ENCODE peak calls at places on chromosomes 11 and 22, in six cellular contexts. T, D, A, M, Y and P are unnamed samples.

GRCh38 chr11:87722756-87723599 is 452.3 kb downstream of the RAB38 start:
- DNase-seq in D (peak), A (no peak), T (peak), M (no peak), Y (no peak), P (peak)

GRCh38 chr22:39367040-39367439 is 17.2 kb downstream of the SYNGR1 start:
- DNase-seq in A (no peak), D (no peak), T (no peak), Y (no peak), M (no peak), P (no peak)

GRCh38 chr11:13183094-13183825 is 94.3 kb upstream of the BMAL1 start:
- DNase-seq in Y (no peak), D (no peak), T (peak), A (no peak), M (no peak), P (peak)

GRCh38 chr22:39614442-39614841 is 43.9 kb downstream of the CACNA1I start:
- DNase-seq in Y (no peak), M (no peak), A (no peak), T (no peak), D (no peak), P (no peak)

GRCh38 chr11:47216141-47216798 is 1.5 kb downstream of the DDB2 start:
- DNase-seq in M (peak), D (peak), T (peak), A (peak), Y (peak), P (peak)

GRCh38 chr11:128621491-128622136 is 34.3 kb upstream of the ETS1 start:
- DNase-seq in A (no peak), M (no peak), T (peak), Y (peak), D (no peak), P (no peak)

GRCh38 chr11:44445500-44446340 is 119.7 kb upstream of the CD82 start:
- DNase-seq in Y (no peak), T (no peak), D (peak), A (no peak), M (no peak), P (no peak)

GRCh38 chr11:64321533-64321932 is 3.6 kb downstream of the PRDX5 start:
- DNase-seq in Y (no peak), A (no peak), M (no peak), T (no peak), D (peak), P (no peak)

GRCh38 chr11:93494341-93494740 is 48.9 kb downstream of the SMCO4 start:
- DNase-seq in M (no peak), T (no peak), A (no peak), Y (no peak), D (no peak), P (no peak)

GRCh38 chr11:93491941-93492340 is 51.2 kb downstream of the SMCO4 start:
- DNase-seq in Y (no peak), M (no peak), T (no peak), D (no peak), A (no peak), P (no peak)

GRCh38 chr11:93490996-93491618 is 52.1 kb downstream of the SMCO4 start:
- DNase-seq in T (no peak), D (no peak), A (no peak), M (no peak), Y (no peak), P (no peak)

GRCh38 chr11:93493252-93493897 is 49.8 kb downstream of the SMCO4 start:
- DNase-seq in Y (no peak), M (no peak), T (no peak), D (peak), A (no peak), P (no peak)

DNA sequence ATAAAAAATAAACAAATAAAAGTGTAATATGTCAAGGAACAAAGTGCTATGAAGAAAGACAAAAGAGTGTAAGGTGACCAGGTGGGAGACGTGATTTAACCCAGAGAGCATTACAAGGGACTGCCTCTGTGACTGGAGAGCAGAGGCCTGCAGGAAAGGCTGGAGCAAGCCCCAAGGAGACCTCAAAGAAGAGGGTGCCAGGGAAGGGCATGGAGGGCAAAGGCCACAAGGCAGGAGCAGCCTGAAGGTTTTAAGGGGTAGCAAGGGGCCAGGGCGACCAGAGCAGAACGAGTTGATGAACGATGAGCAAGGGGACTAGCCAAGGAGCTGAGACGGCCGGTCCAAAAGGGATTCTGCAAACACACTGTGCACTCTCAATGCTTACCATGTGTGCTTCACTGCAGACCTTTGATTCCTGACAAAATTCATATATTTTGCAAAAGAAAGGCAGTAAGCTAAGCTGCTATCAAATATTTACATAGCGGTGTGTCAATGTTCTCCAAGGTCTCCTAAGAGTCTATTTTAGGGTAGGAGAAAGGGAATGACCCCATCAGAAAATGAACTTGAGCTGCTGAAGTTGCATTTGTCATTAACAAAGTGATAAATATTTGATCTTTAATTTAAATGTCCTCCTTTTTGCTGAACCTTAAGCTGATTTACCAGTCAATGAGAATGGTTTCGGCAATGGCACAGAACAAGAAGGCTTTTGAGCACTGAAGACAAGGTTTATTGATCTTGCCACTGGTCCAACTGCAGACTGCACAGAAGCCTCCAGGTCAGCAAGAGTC is 50.5 kb downstream of the SMCO4 start:
- DNase-seq in Y (no peak), M (no peak), A (no peak), T (no peak), D (no peak), P (no peak)
- H3K27ac ChIP-seq in Y (no peak), M (no peak), A (no peak), T (peak), D (no peak), P (no peak)

GRCh38 chr22:17997456-17997855 is 26.9 kb downstream of the MICAL3 start:
- DNase-seq in T (no peak), M (no peak), A (no peak), D (no peak), Y (no peak), P (no peak)

GRCh38 chr22:18000441-18001039 is 23.8 kb downstream of the MICAL3 start:
- DNase-seq in A (no peak), D (no peak), M (no peak), T (peak), Y (peak), P (peak)

GRCh38 chr22:17998913-17999312 is 25.4 kb downstream of the MICAL3 start:
- DNase-seq in Y (no peak), M (no peak), A (no peak), D (no peak), T (no peak), P (no peak)

GRCh38 chr22:18001040-18001893 is 23.1 kb downstream of the MICAL3 start:
- DNase-seq in A (peak), Y (peak), T (peak), M (peak), D (peak), P (peak)

GRCh38 chr22:17999851-18000250 is 24.5 kb downstream of the MICAL3 start:
- DNase-seq in M (no peak), T (no peak), A (no peak), Y (no peak), D (no peak), P (no peak)
- H3K4me3 ChIP-seq in M (peak), T (peak), A (peak), Y (peak), D (peak), P (no peak)

GRCh38 chr11:43366597-43367121 is 7.9 kb downstream of the TTC17 start:
- DNase-seq in D (no peak), M (no peak), A (no peak), Y (no peak), T (no peak), P (no peak)
- H3K27ac ChIP-seq in D (no peak), M (no peak), A (no peak), Y (no peak), T (no peak), P (no peak)

GRCh38 chr11:71373791-71374454 is 74.3 kb downstream of the DHCR7 start:
- DNase-seq in Y (no peak), A (no peak), T (no peak), D (no peak), M (no peak), P (no peak)
- H3K4me3 ChIP-seq in Y (no peak), A (no peak), T (no peak), D (no peak), M (no peak), P (no peak)

GRCh38 chr11:111540114-111540920 is at the start of gene LAYN:
- DNase-seq in Y (peak), A (peak), D (peak), T (peak), M (peak), P (peak)
- H3K27ac ChIP-seq in Y (peak), A (peak), D (peak), T (no peak), M (peak), P (peak)

GRCh38 chr11:117316197-117316961 is at the start of gene BACE1:
- DNase-seq in A (peak), Y (no peak), D (peak), M (peak), T (peak), P (peak)
- H3K4me3 ChIP-seq in A (peak), Y (peak), D (peak), M (peak), T (peak), P (peak)

DNA sequence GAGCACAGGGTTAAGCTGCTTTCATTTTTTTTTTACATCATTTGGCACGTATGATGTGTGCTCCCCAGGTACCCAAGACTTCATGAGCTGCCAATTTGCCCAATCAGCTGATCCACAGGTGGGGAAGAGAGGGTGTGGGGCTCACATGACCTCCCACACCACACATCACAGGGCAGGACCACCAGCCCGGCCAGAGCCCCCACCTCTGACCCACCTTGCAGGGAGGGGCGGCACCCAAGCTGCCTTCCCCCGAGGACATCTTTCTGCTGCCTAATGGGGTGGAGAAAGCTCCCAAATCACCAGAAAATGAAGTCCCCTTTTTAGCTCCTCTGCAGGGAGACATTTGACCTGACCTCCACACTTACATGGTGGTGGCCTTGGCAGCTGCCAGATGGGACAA is 119.8 kb downstream of the MPPED1 start:
- DNase-seq in Y (no peak), D (no peak), M (no peak), T (no peak), A (no peak), P (no peak)
- H3K27ac ChIP-seq in Y (no peak), D (no peak), M (no peak), T (no peak), A (no peak), P (no peak)

GRCh38 chr22:47645450-47645914 is 883.0 kb downstream of the TBC1D22A start:
- DNase-seq in T (no peak), Y (no peak), D (no peak), M (no peak), A (no peak), P (no peak)
- H3K4me3 ChIP-seq in T (no peak), Y (no peak), D (no peak), M (no peak), A (no peak), P (no peak)